ENCODE peak calls at places on chromosomes 16 and 17, in five cellular contexts. I is fibroblast of pulmonary artery, K is Calu3, O is endothelial cell, J is fibroblast of the aortic adventitia. W is an unnamed sample.

GRCh38 chr17:1506649-1507254 is 9.7 kb downstream of the INPP5K start:
- DNase-seq in J (no peak), O (no peak), I (no peak), K (no peak), W (no peak)

GRCh38 chr17:66982011-66982508 is 17.6 kb downstream of the CACNG4 start:
- DNase-seq in I (no peak), K (no peak), J (no peak), O (no peak), W (no peak)

GRCh38 chr16:72291531-72291981 is 119.6 kb upstream of the PMFBP1 start:
- DNase-seq in I (peak; percentile 95), J (peak; percentile 95), O (no peak), K (peak; percentile 5), W (no peak)

GRCh38 chr17:30915833-30916611 is 5.7 kb upstream of the ADAP2 start:
- DNase-seq in O (no peak), I (no peak), J (no peak), K (no peak), W (no peak)

GRCh38 chr17:30505868-30506417 is 28.7 kb downstream of the GOSR1 start:
- DNase-seq in K (no peak), J (no peak), I (no peak), O (no peak), W (no peak)

GRCh38 chr17:47847341-47848197 is 3.4 kb downstream of the SP6 start:
- DNase-seq in I (no peak), K (no peak), J (no peak), O (no peak), W (no peak)

GRCh38 chr17:45129426-45129939 is 2.8 kb downstream of the PLCD3 start:
- DNase-seq in O (no peak), K (no peak), I (no peak), J (no peak), W (no peak)

GRCh38 chr17:76232342-76232741 is 8.0 kb downstream of the RNF157 start:
- DNase-seq in J (peak; percentile 53), O (no peak), K (no peak), I (peak; percentile 46), W (no peak)

GRCh38 chr17:4937553-4937952 is 2.3 kb downstream of the SLC25A11 start:
- DNase-seq in O (no peak), I (no peak), J (no peak), K (no peak), W (no peak)

GRCh38 chr17:34997355-34997862 is 17.1 kb downstream of the LIG3 start:
- DNase-seq in O (no peak), I (peak; percentile 91), J (peak; percentile 91), K (no peak), W (no peak)

GRCh38 chr17:75289832-75290337 is 652 bp upstream of the SLC25A19 start:
- DNase-seq in K (peak; percentile 31), O (no peak), I (peak; percentile 70), J (peak; percentile 63), W (no peak)

GRCh38 chr16:3171181-3171854 is 16.7 kb upstream of the OR1F1 start:
- DNase-seq in J (no peak), O (no peak), K (peak; percentile 43), I (no peak), W (no peak)

GRCh38 chr17:14301761-14302401 is 1.0 kb downstream of the HS3ST3B1 start:
- DNase-seq in I (peak; percentile 61), J (peak; percentile 64), O (peak; percentile 36), K (peak; percentile 6), W (no peak)

GRCh38 chr17:39156491-39156890 is 5.1 kb upstream of the PLXDC1 start:
- DNase-seq in K (no peak), I (peak; percentile 13), J (no peak), O (no peak), W (no peak)

GRCh38 chr16:1712791-1713261 is 6.8 kb downstream of the MAPK8IP3 start:
- DNase-seq in O (no peak), J (no peak), I (no peak), K (no peak), W (no peak)

GRCh38 chr16:88022076-88023042 is 71.1 kb downstream of the BANP start:
- DNase-seq in K (no peak), J (no peak), O (no peak), I (no peak), W (no peak)

GRCh38 chr17:38428643-38429371 is 543 bp downstream of the ARHGAP23 start:
- DNase-seq in K (peak; percentile 71), J (peak; percentile 61), O (peak; percentile 66), I (peak; percentile 40), W (no peak)

GRCh38 chr17:38958756-38959155 is 8.4 kb downstream of the FBXO47 start:
- DNase-seq in J (peak; percentile 68), O (no peak), I (peak; percentile 53), K (no peak), W (no peak)

GRCh38 chr17:9676742-9677387 is 31.5 kb downstream of the USP43 start:
- DNase-seq in K (peak; percentile 62), O (no peak), J (no peak), I (no peak), W (no peak)

GRCh38 chr16:19479302-19479721 is 42.6 kb downstream of the GDE1 start:
- DNase-seq in K (no peak), I (no peak), O (no peak), J (no peak), W (no peak)

GRCh38 chr16:68395806-68396205 is 52.5 kb downstream of the SMPD3 start:
- DNase-seq in I (no peak), O (no peak), K (no peak), J (no peak), W (no peak)

DNA sequence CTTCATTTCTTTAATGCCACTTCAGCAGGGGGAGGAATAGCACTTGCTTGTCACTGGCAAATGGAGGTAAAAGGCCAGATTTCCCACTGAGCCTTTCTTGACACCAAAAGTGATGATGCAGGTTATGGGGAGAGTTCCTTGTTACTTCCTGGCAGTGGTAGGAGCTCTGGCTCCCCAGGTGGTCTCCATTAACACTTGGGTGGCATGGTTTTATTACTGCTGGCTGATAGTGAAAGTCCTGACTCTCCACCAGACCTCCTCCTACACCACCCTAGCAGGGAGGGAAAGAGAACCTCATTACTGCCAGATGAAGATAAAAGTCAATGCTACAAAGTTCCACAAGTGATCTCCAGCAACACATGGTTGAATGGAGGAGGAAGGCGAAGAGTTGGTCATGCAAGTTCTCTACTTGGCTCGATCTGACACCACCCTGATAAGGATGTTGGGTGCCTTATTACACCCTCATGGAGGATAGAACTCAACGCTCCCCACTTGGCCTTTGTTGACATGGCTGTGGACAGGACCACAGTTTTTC is 152.7 kb upstream of the GNAO1 start:
- DNase-seq in K (no peak), O (no peak), I (no peak), J (no peak), W (no peak)
- TF ChIP-seq CTCF in K (no peak), O (no peak), I (no peak), J (no peak), W (no peak)

GRCh38 chr16:28824548-28824973 is 1.8 kb downstream of the ATXN2L start:
- DNase-seq in I (no peak), J (no peak), K (no peak), O (no peak), W (no peak)

GRCh38 chr16:28823291-28823718 is 506 bp downstream of the ATXN2L start:
- DNase-seq in K (no peak), O (peak; percentile 42), J (no peak), I (no peak), W (peak; percentile 22)

GRCh38 chr16:28821874-28822519 is 802 bp upstream of the ATXN2L start:
- DNase-seq in K (no peak), J (no peak), O (no peak), I (no peak), W (no peak)

GRCh38 chr16:28822520-28823290 is at the start of gene ATXN2L:
- DNase-seq in J (peak; percentile 95), K (peak; percentile 95), O (peak; percentile 90), I (peak; percentile 98), W (peak; percentile 87)

DNA sequence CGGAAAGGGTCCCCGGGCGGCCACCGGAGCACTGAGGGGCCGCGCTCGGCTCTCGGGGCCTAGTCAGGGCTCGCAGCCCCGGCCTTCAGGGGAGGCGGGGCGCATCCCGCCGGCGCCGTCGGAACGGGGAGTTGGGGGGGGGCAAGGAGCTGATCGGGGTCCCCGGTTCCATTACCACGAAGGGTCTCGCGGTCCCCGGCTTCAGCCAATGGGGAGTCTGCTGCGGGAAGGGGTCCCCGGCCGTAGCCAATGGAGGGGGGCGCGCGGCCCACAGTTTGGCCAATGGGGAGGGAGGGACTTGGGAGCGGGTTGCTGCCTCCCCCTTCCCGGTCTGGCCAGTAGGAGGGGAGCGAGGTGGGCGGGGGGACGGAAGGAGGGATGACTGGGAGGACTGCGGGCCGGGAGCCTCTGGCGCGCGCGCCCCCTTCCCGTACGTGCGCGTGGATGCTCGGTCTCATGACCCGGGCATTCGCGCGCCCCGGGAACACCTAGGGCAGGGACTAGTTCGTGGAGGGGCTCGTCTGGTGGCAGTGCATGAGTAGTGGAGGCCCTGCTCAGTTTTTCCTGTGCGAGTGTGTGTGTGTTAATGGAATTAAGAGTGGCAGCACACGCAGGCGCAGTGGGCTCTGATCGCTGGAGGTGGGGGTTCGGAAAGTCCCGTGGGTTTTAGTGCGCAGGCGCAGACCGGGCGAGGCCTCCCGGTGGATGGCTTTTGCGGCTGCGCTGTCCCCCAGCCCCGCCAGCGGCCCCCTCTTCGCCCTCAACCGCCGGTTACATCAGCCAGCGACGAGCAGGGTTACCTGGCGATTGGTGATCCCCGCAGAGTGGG is 1.1 kb downstream of the ATXN2L start:
- DNase-seq in K (peak; percentile 99), J (peak; percentile 96), I (peak; percentile 98), O (peak; percentile 97), W (peak; percentile 96)
- TF ChIP-seq CTCF in K (peak; percentile 24), J (no peak), I (no peak), O (no peak), W (peak; percentile 31)

DNA sequence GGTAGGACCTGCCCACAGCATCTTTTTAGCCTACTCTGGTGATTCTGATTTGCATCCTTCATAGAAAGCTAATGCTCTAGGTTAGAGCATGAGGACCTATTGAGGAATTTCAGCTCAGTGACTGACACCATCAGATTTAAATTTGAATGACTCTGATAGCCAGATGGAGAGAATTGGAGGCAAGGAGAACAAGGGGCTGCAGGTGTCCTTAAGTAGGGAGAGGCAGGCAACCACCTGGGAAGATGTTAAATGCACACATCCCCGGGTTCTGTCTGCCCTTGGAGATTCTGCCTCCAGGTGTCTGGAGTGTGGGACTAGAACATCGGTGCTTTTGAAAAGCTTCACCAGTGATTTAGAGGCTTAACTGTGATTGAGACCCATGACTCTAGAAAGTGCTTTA is 221.8 kb downstream of the SPECC1 start:
- DNase-seq in K (no peak), J (no peak), I (no peak), O (no peak), W (no peak)
- TF ChIP-seq CTCF in K (no peak), J (no peak), I (no peak), O (no peak), W (no peak)

DNA sequence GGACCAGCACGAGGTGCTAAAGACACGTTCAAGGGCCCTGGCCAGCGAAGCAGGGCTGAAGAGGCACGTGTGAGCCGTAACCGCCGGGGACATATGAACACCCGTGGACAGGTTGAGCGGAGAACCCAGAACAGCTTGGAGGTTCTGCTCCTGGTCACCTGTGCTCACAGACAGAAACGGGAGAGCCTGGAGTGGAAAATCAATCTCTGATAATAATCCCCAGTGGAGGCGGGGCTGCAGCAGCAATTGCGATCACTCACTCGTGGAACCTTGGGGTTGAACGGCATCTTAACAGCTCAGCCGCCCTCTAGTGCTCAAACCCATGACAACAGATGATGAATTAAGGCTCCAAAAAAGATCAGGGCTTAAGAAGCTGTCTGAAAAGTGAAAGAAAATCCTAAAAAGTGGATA is 25.6 kb downstream of the WIPI1 start:
- DNase-seq in J (no peak), K (no peak), O (peak; percentile 22), I (peak; percentile 50), W (peak; percentile 25)
- TF ChIP-seq CTCF in J (peak; percentile 7), K (no peak), O (no peak), I (peak; percentile 34), W (peak; percentile 57)

W was measured in neural crest cell.